ENCODE peak calls at places on chromosomes 12 and 14, in four cellular contexts. F is HepG2, C is GM12878, T is K562. L is an unnamed sample.

GRCh38 chr12:100956311-100956852 is 161.8 kb downstream of the ANO4 start:
- DNase-seq in F (no peak), C (no peak), T (no peak), L (no peak)

GRCh38 chr14:91873476-91874265 is 6.3 kb upstream of the TC2N start:
- DNase-seq in F (no peak), C (peak), T (no peak), L (no peak)

GRCh38 chr14:73059326-73059725 is 992 bp downstream of the RBM25 start:
- DNase-seq in F (peak), C (no peak), T (no peak), L (no peak)

GRCh38 chr14:93906341-93907329 is 20.5 kb upstream of the FAM181A start:
- DNase-seq in F (peak), C (no peak), T (peak), L (peak)

GRCh38 chr14:49786315-49786714 is 18.4 kb downstream of the KLHDC2 start:
- DNase-seq in F (no peak), C (no peak), T (no peak), L (no peak)

GRCh38 chr12:89135976-89136634 is 216.2 kb downstream of the DUSP6 start:
- DNase-seq in F (no peak), C (no peak), T (no peak), L (no peak)

GRCh38 chr14:38282941-38283340 is 27.0 kb upstream of the CLEC14A start:
- DNase-seq in F (no peak), C (no peak), T (no peak), L (no peak)

GRCh38 chr14:88792572-88793258 is at the start of gene EML5:
- DNase-seq in F (peak), C (no peak), T (peak), L (peak)

GRCh38 chr12:88036368-88036965 is 7.3 kb upstream of the C12orf50 start:
- DNase-seq in F (no peak), C (no peak), T (peak), L (no peak)

GRCh38 chr12:71744522-71745300 is 10.0 kb upstream of the RAB21 start:
- DNase-seq in F (no peak), C (no peak), T (peak), L (no peak)

GRCh38 chr14:65045011-65045410 is 57.3 kb downstream of the MAX start:
- DNase-seq in F (no peak), C (no peak), T (peak), L (no peak)

GRCh38 chr12:48995061-48995879 is 3.9 kb downstream of the DDN start:
- DNase-seq in F (peak), C (no peak), T (peak), L (peak)

GRCh38 chr12:6769003-6769389 is 2.8 kb downstream of the PTMS start:
- DNase-seq in F (no peak), C (no peak), T (peak), L (peak)

GRCh38 chr14:93085916-93086315 is 29.8 kb downstream of the ITPK1 start:
- DNase-seq in F (no peak), C (no peak), T (no peak), L (no peak)

GRCh38 chr12:4037747-4038312 is 164.6 kb upstream of the PARP11 start:
- DNase-seq in F (peak), C (no peak), T (peak), L (peak)

GRCh38 chr12:57875753-57876547 is 29.4 kb upstream of the CTDSP2 start:
- DNase-seq in F (no peak), C (no peak), T (no peak), L (no peak)

GRCh38 chr12:57872362-57872761 is 25.8 kb upstream of the CTDSP2 start:
- DNase-seq in F (no peak), C (no peak), T (no peak), L (no peak)

GRCh38 chr12:57869919-57870318 is 23.4 kb upstream of the CTDSP2 start:
- DNase-seq in F (no peak), C (no peak), T (no peak), L (no peak)

GRCh38 chr12:57877876-57878275 is 31.3 kb upstream of the CTDSP2 start:
- DNase-seq in F (no peak), C (no peak), T (no peak), L (no peak)

GRCh38 chr12:57874166-57875108 is 27.9 kb upstream of the CTDSP2 start:
- DNase-seq in F (no peak), C (no peak), T (no peak), L (no peak)
- TF ChIP-seq NR2C2 in F (no peak), C (no peak), T (peak), L (no peak)

DNA sequence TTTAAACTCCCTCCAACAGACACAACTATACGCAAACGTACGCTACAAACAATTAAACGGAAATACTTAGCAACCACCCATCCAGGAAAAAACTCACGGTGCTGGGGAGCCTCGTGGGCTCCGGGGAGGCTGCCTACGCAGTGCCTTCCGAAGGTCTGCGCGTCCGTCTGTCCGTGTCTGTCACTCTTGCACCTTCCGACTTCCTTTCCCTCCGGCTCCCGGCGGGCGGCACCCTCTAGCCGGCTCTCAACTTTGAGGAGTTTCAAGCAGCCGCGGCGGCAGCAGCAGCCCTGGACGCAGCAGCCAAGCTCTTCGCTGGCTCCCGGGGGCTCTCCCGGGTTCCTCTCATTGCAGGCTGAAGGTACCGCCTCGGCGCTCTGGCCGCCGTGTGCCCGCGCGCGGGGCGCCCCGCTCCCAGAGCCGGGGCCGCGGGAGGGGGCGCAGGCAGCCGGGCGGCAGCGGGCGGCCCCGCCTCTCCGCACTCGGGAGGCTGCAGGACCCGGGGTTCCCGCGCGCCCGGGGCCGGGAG is at the start of gene PCED1B:
- DNase-seq in F (peak), C (no peak), T (peak), L (peak)
- TF ChIP-seq CTCF in F (peak), C (peak), T (peak), L (no peak)

DNA sequence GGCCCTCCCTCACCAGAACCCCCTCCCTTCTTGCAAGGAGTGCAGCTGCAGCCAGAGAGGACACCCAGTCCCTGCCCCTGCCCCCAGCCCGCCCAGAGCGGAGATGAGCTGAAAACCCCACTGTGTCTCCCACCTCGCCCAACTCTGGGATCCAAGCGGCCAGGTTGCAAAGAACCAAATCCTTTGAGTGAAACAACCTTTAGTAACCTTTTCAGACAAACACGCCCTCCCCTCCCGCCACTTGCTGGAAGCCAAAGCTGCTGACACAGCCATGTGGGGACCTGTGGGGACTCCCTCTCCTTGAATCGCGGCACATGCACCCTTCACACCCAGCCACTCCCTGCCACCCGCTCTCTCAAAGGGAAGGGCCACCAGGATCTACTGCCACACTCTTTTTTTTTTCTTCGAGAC is 120.6 kb downstream of the CALM1 start:
- DNase-seq in F (peak), C (no peak), T (no peak), L (no peak)
- TF ChIP-seq CREB1 in F (no peak), C (no peak), T (no peak), L (no peak)

GRCh38 chr12:23895792-23896218 is 53.7 kb downstream of the SOX5 start:
- DNase-seq in F (no peak), C (no peak), T (no peak), L (peak)
- TF ChIP-seq NR2C2 in F (no peak), C (no peak), T (no peak), L (no peak)

L was measured in WTC11.